ENCODE peak calls at places on chromosome 1, in seven cellular contexts. M is fibroblast of the aortic adventitia; F is activated CD4-positive, CD25-positive, alpha-beta regulatory T cell; A is endothelial cell; E is tibial nerve; G is adipocyte; K is NCI-H1092. B is an unnamed sample.

GRCh38 chr1:237901284-237901870 is 10.7 kb upstream of the ZP4 start:
- DNase-seq in E (no peak), A (peak; percentile 15), K (no peak), G (no peak), F (no peak), M (no peak), B (no peak)

GRCh38 chr1:915295-916172 is 8.2 kb upstream of the SAMD11 start:
- DNase-seq in K (no peak), M (no peak), E (no peak), A (no peak), G (no peak), F (no peak), B (no peak)

GRCh38 chr1:40318970-40319621 is 2.0 kb upstream of the COL9A2 start:
- DNase-seq in K (no peak), F (no peak), G (no peak), A (no peak), E (no peak), M (no peak), B (no peak)

GRCh38 chr1:179824265-179824664 is 53.3 kb downstream of the TOR1AIP2 start:
- DNase-seq in G (no peak), M (no peak), A (no peak), K (no peak), F (no peak), E (no peak), B (no peak)

GRCh38 chr1:31796707-31797106 is 19.1 kb downstream of the SPOCD1 start:
- DNase-seq in F (no peak), A (no peak), E (no peak), M (no peak), K (no peak), G (no peak), B (no peak)

GRCh38 chr1:10755977-10756521 is 40.4 kb downstream of the CASZ1 start:
- DNase-seq in E (no peak), K (no peak), G (peak; percentile 45), F (peak; percentile 10), A (no peak), M (peak; percentile 6), B (no peak)

GRCh38 chr1:231279081-231279480 is 38.1 kb downstream of the GNPAT start:
- DNase-seq in M (peak; percentile 54), F (no peak), G (peak; percentile 4), E (no peak), A (no peak), K (no peak), B (no peak)

GRCh38 chr1:2372551-2373490 is 18.5 kb downstream of the MORN1 start:
- DNase-seq in M (no peak), G (no peak), A (no peak), E (no peak), F (no peak), K (no peak), B (no peak)

GRCh38 chr1:67771152-67771551 is 62.1 kb downstream of the GNG12 start:
- DNase-seq in M (peak; percentile 78), K (no peak), A (no peak), E (no peak), F (no peak), G (peak; percentile 55), B (no peak)

GRCh38 chr1:221741364-221741970 is 422 bp downstream of the DUSP10 start:
- DNase-seq in M (no peak), K (no peak), E (no peak), A (peak; percentile 17), F (no peak), G (peak; percentile 70), B (no peak)

GRCh38 chr1:69535490-69535889 is 32.2 kb upstream of the LRRC7 start:
- DNase-seq in M (no peak), F (no peak), G (no peak), K (no peak), A (no peak), E (no peak), B (no peak)

GRCh38 chr1:10624256-10625050 is 149.7 kb downstream of the PEX14 start:
- DNase-seq in G (no peak), E (no peak), M (no peak), K (no peak), F (no peak), A (no peak), B (no peak)

GRCh38 chr1:98104285-98104684 is 183.5 kb upstream of the DPYD start:
- DNase-seq in E (no peak), K (no peak), F (no peak), M (peak; percentile 94), A (no peak), G (peak; percentile 69), B (no peak)

GRCh38 chr1:64320470-64320869 is 117.0 kb downstream of the UBE2U start:
- DNase-seq in F (no peak), E (no peak), G (peak; percentile 58), K (no peak), A (no peak), M (no peak), B (no peak)

B was measured in NCI-H1417 treated with DMSO at 0.1 percent for 48 hours.